ENCODE peak calls at places on chromosomes 11 and 22, in nine cellular contexts. K, B, X, Y, E, V, N, R and P are unnamed samples.

GRCh38 chr11:14593671-14594070 is 49.9 kb upstream of the PDE3B start:
- DNase-seq in V (no peak), K (no peak), X (no peak), E (no peak), Y (no peak), B (no peak), N (no peak), R (no peak), P (no peak)

GRCh38 chr11:2577071-2578005 is 122.5 kb downstream of the KCNQ1OT1 start:
- DNase-seq in Y (no peak), E (no peak), X (no peak), B (no peak), R (no peak), V (no peak), N (no peak), K (no peak), P (no peak)

GRCh38 chr11:11297578-11297977 is 55.5 kb downstream of the CSNK2A3 start:
- DNase-seq in Y (no peak), E (no peak), R (no peak), V (no peak), B (no peak), X (peak), K (no peak), N (no peak), P (no peak)

GRCh38 chr11:34512810-34513673 is 552 bp downstream of the ELF5 start:
- DNase-seq in Y (peak), E (peak), K (no peak), R (peak), X (peak), N (peak), B (peak), V (peak), P (peak)

GRCh38 chr11:75534291-75535038 is 8.7 kb upstream of the GDPD5 start:
- DNase-seq in R (no peak), E (peak), K (no peak), V (no peak), X (no peak), Y (no peak), N (no peak), B (no peak), P (no peak)

GRCh38 chr11:12767022-12767421 is 92.8 kb downstream of the TEAD1 start:
- DNase-seq in X (no peak), N (no peak), E (no peak), K (no peak), Y (no peak), B (no peak), R (no peak), V (no peak), P (no peak)

GRCh38 chr22:48920776-48921241 is 906.9 kb downstream of the BRD1 start:
- DNase-seq in Y (no peak), B (no peak), V (no peak), N (no peak), E (peak), K (no peak), R (no peak), X (no peak), P (no peak)

GRCh38 chr11:103907548-103908455 is 128.6 kb upstream of the DDI1 start:
- DNase-seq in E (no peak), R (no peak), V (no peak), X (peak), Y (peak), K (no peak), N (peak), B (no peak), P (no peak)

GRCh38 chr11:65041206-65042035 is at the start of gene SAC3D1:
- DNase-seq in K (peak), B (peak), N (peak), Y (peak), R (no peak), E (no peak), X (peak), V (peak), P (no peak)

GRCh38 chr22:37564111-37564711 is 3.9 kb downstream of the CDC42EP1 start:
- DNase-seq in N (no peak), E (no peak), K (no peak), R (no peak), V (no peak), Y (peak), X (peak), B (no peak), P (no peak)

GRCh38 chr22:46795845-46796565 is 33.6 kb downstream of the TBC1D22A start:
- DNase-seq in N (no peak), Y (no peak), K (no peak), V (no peak), B (no peak), R (no peak), E (no peak), X (no peak), P (no peak)

GRCh38 chr11:88384678-88385015 is 47.1 kb upstream of the CTSC start:
- DNase-seq in Y (peak), K (no peak), X (peak), R (no peak), N (no peak), V (no peak), E (no peak), B (no peak), P (no peak)

GRCh38 chr11:76596652-76597051 is 73.9 kb downstream of the LRRC32 start:
- DNase-seq in R (no peak), X (no peak), K (no peak), B (no peak), Y (no peak), E (no peak), N (no peak), V (no peak), P (no peak)